ENCODE peak calls at places on chromosomes 2 and 18, in five cellular contexts. One of them, this sample, is unnamed.

GRCh38 chr2:30927561-30928075 is 120.4 kb upstream of the CAPN13 start:
- DNase-seq in K562: no peak
- DNase-seq in PC-3: no peak
- DNase-seq in body of pancreas: no peak
- DNase-seq in Peyer's patch: no peak
- DNase-seq in this sample: no peak

GRCh38 chr2:120254178-120254577 is 1.5 kb downstream of the RALB start:
- DNase-seq in body of pancreas: no peak
- DNase-seq in PC-3: no peak
- DNase-seq in Peyer's patch: no peak
- DNase-seq in K562: no peak
- DNase-seq in this sample: no peak

GRCh38 chr18:74248189-74248975 is 43.4 kb downstream of the CYB5A start:
- DNase-seq in PC-3: no peak
- DNase-seq in Peyer's patch: no peak
- DNase-seq in body of pancreas: no peak
- DNase-seq in K562: no peak
- DNase-seq in this sample: no peak

GRCh38 chr2:176504431-176504830 is 235.2 kb downstream of the MTX2 start:
- DNase-seq in Peyer's patch: no peak
- DNase-seq in PC-3: no peak
- DNase-seq in body of pancreas: no peak
- DNase-seq in K562: no peak
- DNase-seq in this sample: no peak

GRCh38 chr18:38751897-38752296 is 1186.3 kb upstream of the CELF4 start:
- DNase-seq in body of pancreas: no peak
- DNase-seq in Peyer's patch: no peak
- DNase-seq in PC-3: no peak
- DNase-seq in K562: no peak
- DNase-seq in this sample: no peak

GRCh38 chr2:156343096-156343939 is 10.8 kb upstream of the NR4A2 start:
- DNase-seq in PC-3: peak; percentile 6
- DNase-seq in body of pancreas: no peak
- DNase-seq in K562: peak; percentile 44
- DNase-seq in Peyer's patch: no peak
- DNase-seq in this sample: no peak

GRCh38 chr2:198173242-198173641 is 368.8 kb downstream of the PLCL1 start:
- DNase-seq in body of pancreas: no peak
- DNase-seq in PC-3: no peak
- DNase-seq in K562: no peak
- DNase-seq in Peyer's patch: no peak
- DNase-seq in this sample: no peak

GRCh38 chr2:18154812-18155211 is 276.3 kb downstream of the KCNS3 start:
- DNase-seq in Peyer's patch: no peak
- DNase-seq in K562: no peak
- DNase-seq in body of pancreas: no peak
- DNase-seq in PC-3: peak; percentile 48
- DNase-seq in this sample: no peak

GRCh38 chr2:190409616-190410015 is 1.5 kb downstream of the MFSD6 start:
- DNase-seq in Peyer's patch: no peak
- DNase-seq in K562: no peak
- DNase-seq in PC-3: no peak
- DNase-seq in body of pancreas: no peak
- DNase-seq in this sample: no peak

GRCh38 chr18:8001711-8002110 is 434.6 kb downstream of the PTPRM start:
- DNase-seq in PC-3: no peak
- DNase-seq in K562: no peak
- DNase-seq in body of pancreas: no peak
- DNase-seq in Peyer's patch: no peak
- DNase-seq in this sample: no peak

GRCh38 chr2:41510108-41510507 is 537.7 kb upstream of the PKDCC start:
- DNase-seq in PC-3: no peak
- DNase-seq in Peyer's patch: no peak
- DNase-seq in K562: no peak
- DNase-seq in body of pancreas: no peak
- DNase-seq in this sample: no peak

GRCh38 chr2:12603781-12604180 is 113.0 kb upstream of the TRIB2 start:
- DNase-seq in K562: no peak
- DNase-seq in Peyer's patch: no peak
- DNase-seq in body of pancreas: no peak
- DNase-seq in PC-3: no peak
- DNase-seq in this sample: no peak

GRCh38 chr2:126344498-126344897 is 311.5 kb upstream of the GYPC start:
- DNase-seq in K562: no peak
- DNase-seq in body of pancreas: no peak
- DNase-seq in Peyer's patch: no peak
- DNase-seq in PC-3: no peak
- DNase-seq in this sample: peak; percentile 25

GRCh38 chr18:36314098-36314497 is 16.6 kb downstream of the FHOD3 start:
- DNase-seq in Peyer's patch: no peak
- DNase-seq in body of pancreas: no peak
- DNase-seq in K562: no peak
- DNase-seq in PC-3: no peak
- DNase-seq in this sample: no peak

GRCh38 chr2:227228061-227228667 is 63.7 kb downstream of the COL4A3 start:
- DNase-seq in PC-3: peak; percentile 49
- DNase-seq in body of pancreas: peak; percentile 40
- DNase-seq in Peyer's patch: peak; percentile 53
- DNase-seq in K562: no peak
- DNase-seq in this sample: peak; percentile 16

DNA sequence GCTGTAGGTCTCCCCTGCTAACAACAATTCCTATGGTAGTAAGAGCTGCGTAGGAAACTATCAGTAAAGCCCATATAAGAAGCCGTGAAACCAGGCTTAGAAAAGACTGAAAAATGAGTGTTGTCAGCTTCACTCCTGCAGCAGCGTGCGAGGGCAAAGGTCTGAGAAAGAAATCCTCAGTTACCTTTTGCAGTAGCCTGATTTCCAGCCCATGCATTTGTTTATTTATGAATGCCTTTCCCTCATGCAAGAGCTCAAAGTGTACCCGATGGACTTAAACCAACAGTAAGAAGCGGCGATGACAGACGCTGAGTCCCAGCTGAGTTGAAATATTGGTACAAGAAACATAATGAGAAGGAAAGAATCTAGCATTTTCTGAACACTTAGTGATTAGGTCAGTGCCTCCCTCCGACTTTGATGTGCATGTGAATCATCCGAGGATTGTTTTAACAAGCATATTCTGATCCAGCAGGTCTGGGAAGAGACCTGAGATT is 15.0 kb upstream of the POLI start:
- DNase-seq in PC-3: peak; percentile 77
- DNase-seq in K562: no peak
- DNase-seq in Peyer's patch: no peak
- DNase-seq in body of pancreas: peak; percentile 46
- DNase-seq in this sample: peak; percentile 76
- H3K4me3 ChIP-seq in PC-3: peak overlapping the region; percentile 61
- H3K4me3 ChIP-seq in K562: no peak overlapping the region
- H3K4me3 ChIP-seq in Peyer's patch: no peak overlapping the region
- H3K4me3 ChIP-seq in body of pancreas: no peak overlapping the region
- H3K4me3 ChIP-seq in this sample: no peak overlapping the region

GRCh38 chr2:207092803-207093202 is 72.9 kb downstream of the KLF7 start:
- DNase-seq in body of pancreas: no peak
- DNase-seq in Peyer's patch: no peak
- DNase-seq in K562: no peak
- DNase-seq in PC-3: no peak
- DNase-seq in this sample: no peak
- H3K27ac ChIP-seq in body of pancreas: no peak overlapping the region
- H3K27ac ChIP-seq in Peyer's patch: no peak overlapping the region
- H3K27ac ChIP-seq in K562: no peak overlapping the region
- H3K27ac ChIP-seq in PC-3: no peak overlapping the region
- H3K27ac ChIP-seq in this sample: no peak overlapping the region

DNA sequence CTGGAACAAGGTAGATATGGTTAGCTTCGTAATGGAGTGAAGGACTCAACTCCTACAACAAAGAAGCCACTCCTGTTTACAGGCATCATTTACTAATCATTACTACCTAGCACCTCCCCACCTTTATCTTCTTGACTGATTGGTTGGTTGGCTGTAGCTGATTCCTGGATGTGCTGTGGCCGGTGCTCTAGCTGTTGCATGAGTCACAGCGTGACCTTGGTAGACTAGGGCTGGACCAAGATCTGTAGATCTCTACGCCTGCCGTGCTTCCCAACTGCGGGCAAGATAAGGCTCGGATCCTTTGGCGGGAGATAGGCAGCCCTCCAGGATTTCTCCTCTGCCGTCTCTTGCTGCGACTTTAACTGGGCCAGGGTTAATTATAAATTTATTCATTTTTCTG is 194.3 kb upstream of the SOX11 start:
- DNase-seq in Peyer's patch: no peak
- DNase-seq in PC-3: no peak
- DNase-seq in K562: no peak
- DNase-seq in body of pancreas: no peak
- DNase-seq in this sample: no peak
- H3K36me3 ChIP-seq in Peyer's patch: no peaks in the 10 kb centered on the region
- H3K36me3 ChIP-seq in PC-3: no peaks in the 10 kb centered on the region
- H3K36me3 ChIP-seq in K562: no peaks in the 10 kb centered on the region
- H3K36me3 ChIP-seq in body of pancreas: no peaks in the 10 kb centered on the region
- H3K36me3 ChIP-seq in this sample: no peaks in the 10 kb centered on the region

DNA sequence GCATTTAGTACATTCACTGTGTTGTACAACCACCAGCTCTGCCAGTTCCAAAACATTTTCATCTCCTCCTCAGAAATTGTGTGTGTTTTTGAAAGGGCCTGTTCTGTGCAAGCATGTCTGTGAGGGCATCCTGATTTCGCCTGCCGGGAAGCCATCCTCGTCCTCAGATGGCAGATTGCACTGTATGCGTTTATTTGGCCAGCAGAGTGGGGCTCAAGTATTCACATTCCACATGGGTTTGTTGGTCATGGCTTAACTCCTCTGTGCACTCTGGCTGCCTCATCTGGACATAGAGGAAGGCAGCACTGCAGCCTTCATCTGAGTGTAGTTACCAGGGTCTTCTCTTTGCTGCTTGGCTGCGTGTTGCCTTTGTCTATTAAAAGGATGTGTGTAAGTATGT is 85.0 kb downstream of the TMEM247 start:
- DNase-seq in body of pancreas: no peak
- DNase-seq in K562: no peak
- DNase-seq in PC-3: no peak
- DNase-seq in Peyer's patch: no peak
- DNase-seq in this sample: no peak
- H3K4me3 ChIP-seq in body of pancreas: no peak overlapping the region
- H3K4me3 ChIP-seq in K562: no peak overlapping the region
- H3K4me3 ChIP-seq in PC-3: no peak overlapping the region
- H3K4me3 ChIP-seq in Peyer's patch: no peak overlapping the region
- H3K4me3 ChIP-seq in this sample: no peak overlapping the region

DNA sequence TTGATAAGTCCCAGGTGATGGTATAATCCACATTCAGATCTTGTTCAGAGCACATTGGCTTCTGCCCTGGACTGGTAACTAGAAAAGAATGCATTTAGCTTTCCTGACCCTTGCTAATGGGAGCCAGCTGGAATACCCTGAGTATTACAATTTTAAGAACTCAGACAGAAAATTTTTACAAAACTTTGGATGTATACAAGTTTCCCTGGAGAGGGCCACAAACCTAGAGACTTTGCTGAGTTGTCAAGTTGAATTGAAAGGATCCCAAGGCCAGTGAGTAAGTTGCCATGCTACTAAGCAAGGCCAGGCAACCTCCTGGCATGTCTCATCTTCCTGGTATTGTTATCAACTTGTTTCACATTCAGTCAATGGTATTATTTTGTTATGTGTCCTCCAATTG is 20.0 kb upstream of the NABP1 start:
- DNase-seq in body of pancreas: no peak
- DNase-seq in PC-3: peak; percentile 16
- DNase-seq in K562: no peak
- DNase-seq in Peyer's patch: no peak
- DNase-seq in this sample: no peak
- H3K27ac ChIP-seq in body of pancreas: no peak overlapping the region
- H3K27ac ChIP-seq in PC-3: no peak overlapping the region
- H3K27ac ChIP-seq in K562: no peak overlapping the region
- H3K27ac ChIP-seq in Peyer's patch: no peak overlapping the region
- H3K27ac ChIP-seq in this sample: no peak overlapping the region

GRCh38 chr2:224569654-224570053 is 15.5 kb downstream of the CUL3 start:
- DNase-seq in Peyer's patch: no peak
- DNase-seq in PC-3: no peak
- DNase-seq in K562: no peak
- DNase-seq in body of pancreas: no peak
- DNase-seq in this sample: no peak
- H3K36me3 ChIP-seq in Peyer's patch: no peaks in the 10 kb centered on the region
- H3K36me3 ChIP-seq in PC-3: peaks cover 12% of the 10 kb centered on the region
- H3K36me3 ChIP-seq in K562: peaks cover 14% of the 10 kb centered on the region
- H3K36me3 ChIP-seq in body of pancreas: no peaks in the 10 kb centered on the region
- H3K36me3 ChIP-seq in this sample: no peaks in the 10 kb centered on the region

GRCh38 chr2:28624436-28624797 is 127.2 kb upstream of the PPP1CB start:
- DNase-seq in Peyer's patch: no peak
- DNase-seq in K562: no peak
- DNase-seq in PC-3: no peak
- DNase-seq in body of pancreas: no peak
- DNase-seq in this sample: no peak
- H3K4me3 ChIP-seq in Peyer's patch: no peak overlapping the region
- H3K4me3 ChIP-seq in K562: no peak overlapping the region
- H3K4me3 ChIP-seq in PC-3: no peak overlapping the region
- H3K4me3 ChIP-seq in body of pancreas: no peak overlapping the region
- H3K4me3 ChIP-seq in this sample: no peak overlapping the region

GRCh38 chr2:219425238-219426067 is 7.3 kb downstream of the DES start:
- DNase-seq in Peyer's patch: no peak
- DNase-seq in K562: no peak
- DNase-seq in body of pancreas: no peak
- DNase-seq in PC-3: no peak
- DNase-seq in this sample: no peak
- H3K27ac ChIP-seq in Peyer's patch: peak overlapping the region; percentile 56
- H3K27ac ChIP-seq in K562: no peak overlapping the region
- H3K27ac ChIP-seq in body of pancreas: no peak overlapping the region
- H3K27ac ChIP-seq in PC-3: no peak overlapping the region
- H3K27ac ChIP-seq in this sample: no peak overlapping the region